ENCODE peak calls at places on chromosomes 11 and 22, in ten cellular contexts. B is mucosa of gallbladder; A is lower leg skin; W is T-cell; U is ACHN; T is psoas muscle; D is cardiac muscle cell; N is iris pigment epithelial cell; Q is stimulated activated CD4-positive, alpha-beta T cell treated with anti-CD3 and anti-CD28 coated beads, Interleukin-2, amount 100 ng/mL, for 24 hours; F is activated CD4-positive, alpha-beta memory T cell treated with anti-CD3 and anti-CD28 coated beads, Interleukin-2, amount 10 ng/mL, durations not matched to agents 7 days and 5 days. J is an unnamed sample.

GRCh38 chr11:83241291-83241946 is 44.7 kb downstream of the CCDC90B start:
- DNase-seq in B (peak; percentile 80), A (no peak), W (no peak), U (peak; percentile 70), T (no peak), D (peak; percentile 77), N (peak; percentile 76), Q (peak; percentile 21), F (peak; percentile 22), J (no peak)

GRCh38 chr11:62555464-62556092 is 9.0 kb upstream of the AHNAK start:
- DNase-seq in B (no peak), A (peak; percentile 85), W (peak; percentile 78), U (peak; percentile 17), T (no peak), D (peak; percentile 20), N (peak; percentile 48), Q (peak; percentile 49), F (peak; percentile 74), J (peak; percentile 93)

GRCh38 chr11:123186291-123186690 is 8.8 kb downstream of the CLMP start:
- DNase-seq in B (no peak), A (no peak), W (no peak), U (peak; percentile 38), T (no peak), D (no peak), N (no peak), Q (no peak), F (no peak), J (no peak)

GRCh38 chr11:14643697-14644395 is at the start of gene PDE3B:
- DNase-seq in B (peak; percentile 71), A (peak; percentile 91), W (peak; percentile 67), U (peak; percentile 19), T (peak; percentile 68), D (peak; percentile 91), N (peak; percentile 42), Q (peak; percentile 83), F (peak; percentile 85), J (peak; percentile 55)

GRCh38 chr11:36075053-36075452 is 131.2 kb downstream of the LDLRAD3 start:
- DNase-seq in B (no peak), A (no peak), W (no peak), U (no peak), T (no peak), D (no peak), N (peak; percentile 98), Q (no peak), F (no peak), J (no peak)

GRCh38 chr11:66891849-66892660 is 35.2 kb downstream of the LRFN4 start:
- DNase-seq in B (peak; percentile 76), A (no peak), W (no peak), U (peak; percentile 82), T (peak; percentile 61), D (no peak), N (peak; percentile 97), Q (peak; percentile 64), F (peak; percentile 70), J (no peak)

GRCh38 chr11:17979770-17980371 is 33.0 kb downstream of the SERGEF start:
- DNase-seq in B (peak; percentile 14), A (no peak), W (no peak), U (peak; percentile 18), T (no peak), D (peak; percentile 58), N (no peak), Q (peak; percentile 9), F (peak; percentile 24), J (peak; percentile 20)

GRCh38 chr22:49685686-49686085 is 142.0 kb downstream of the BRD1 start:
- DNase-seq in B (no peak), A (peak; percentile 25), W (no peak), U (no peak), T (no peak), D (no peak), N (no peak), Q (no peak), F (no peak), J (no peak)

GRCh38 chr11:113862430-113862829 is 12.9 kb downstream of the USP28 start:
- DNase-seq in B (no peak), A (no peak), W (no peak), U (no peak), T (no peak), D (no peak), N (peak; percentile 89), Q (no peak), F (no peak), J (no peak)

GRCh38 chr11:46309669-46310288 is 32.3 kb downstream of the CREB3L1 start:
- DNase-seq in B (no peak), A (no peak), W (no peak), U (no peak), T (no peak), D (no peak), N (no peak), Q (no peak), F (no peak), J (no peak)

GRCh38 chr22:42520663-42521546 is 1.3 kb upstream of the RRP7A start:
- DNase-seq in B (no peak), A (no peak), W (no peak), U (no peak), T (no peak), D (no peak), N (no peak), Q (no peak), F (no peak), J (no peak)

GRCh38 chr11:55826919-55827318 is at the start of gene OR5L2:
- DNase-seq in B (no peak), A (no peak), W (no peak), U (no peak), T (no peak), D (no peak), N (no peak), Q (no peak), F (no peak), J (no peak)

GRCh38 chr11:65148657-65149056 is 14.3 kb upstream of the SYVN1 start:
- DNase-seq in B (no peak), A (no peak), W (no peak), U (no peak), T (no peak), D (no peak), N (no peak), Q (no peak), F (no peak), J (no peak)

GRCh38 chr22:32548039-32548438 is 73.4 kb downstream of the FBXO7 start:
- DNase-seq in B (no peak), A (peak; percentile 42), W (no peak), U (no peak), T (no peak), D (no peak), N (no peak), Q (no peak), F (no peak), J (no peak)

GRCh38 chr11:93225642-93226041 is 27.9 kb upstream of the SLC36A4 start:
- DNase-seq in B (no peak), A (no peak), W (no peak), U (peak; percentile 17), T (no peak), D (no peak), N (peak; percentile 35), Q (no peak), F (no peak), J (peak; percentile 7)

GRCh38 chr22:22450343-22450839 is 58.2 kb downstream of the ZNF280B start:
- DNase-seq in B (peak; percentile 40), A (no peak), W (no peak), U (no peak), T (no peak), D (no peak), N (no peak), Q (no peak), F (no peak), J (peak; percentile 82)

GRCh38 chr11:28346721-28347120 is 238.5 kb downstream of the METTL15 start:
- DNase-seq in B (no peak), A (no peak), W (no peak), U (no peak), T (no peak), D (no peak), N (peak; percentile 36), Q (no peak), F (no peak), J (no peak)

GRCh38 chr11:116657842-116658825 is 114.7 kb downstream of the BUD13 start:
- DNase-seq in B (no peak), A (peak; percentile 49), W (no peak), U (no peak), T (no peak), D (no peak), N (no peak), Q (no peak), F (no peak), J (no peak)

GRCh38 chr11:73001615-73002014 is 140.5 kb downstream of the FCHSD2 start:
- DNase-seq in B (peak; percentile 80), A (no peak), W (no peak), U (peak; percentile 34), T (no peak), D (peak; percentile 66), N (no peak), Q (no peak), F (no peak), J (no peak)

GRCh38 chr11:128942807-128943430 is at the start of gene TP53AIP1:
- DNase-seq in B (no peak), A (no peak), W (no peak), U (no peak), T (no peak), D (no peak), N (no peak), Q (no peak), F (no peak), J (no peak)

GRCh38 chr22:36737776-36738175 is 34.2 kb upstream of the CACNG2 start:
- DNase-seq in B (no peak), A (peak; percentile 88), W (no peak), U (no peak), T (peak; percentile 36), D (no peak), N (no peak), Q (no peak), F (no peak), J (no peak)

GRCh38 chr11:68270334-68271022 is 1.3 kb downstream of the C11orf24 start:
- DNase-seq in B (no peak), A (peak; percentile 68), W (no peak), U (no peak), T (no peak), D (no peak), N (no peak), Q (no peak), F (no peak), J (no peak)

GRCh38 chr11:113351490-113351889 is 36.1 kb upstream of the ANKK1 start:
- DNase-seq in B (no peak), A (no peak), W (no peak), U (no peak), T (no peak), D (no peak), N (no peak), Q (no peak), F (no peak), J (no peak)

GRCh38 chr22:28019360-28019759 is 100.3 kb upstream of the PITPNB start:
- DNase-seq in B (no peak), A (peak; percentile 82), W (no peak), U (peak; percentile 72), T (peak; percentile 78), D (no peak), N (no peak), Q (no peak), F (no peak), J (no peak)

GRCh38 chr22:45478108-45478771 is 24.4 kb upstream of the FBLN1 start:
- DNase-seq in B (no peak), A (no peak), W (no peak), U (no peak), T (no peak), D (no peak), N (peak; percentile 90), Q (no peak), F (no peak), J (no peak)

GRCh38 chr22:39820266-39820665 is 73.3 kb downstream of the ENTHD1 start:
- DNase-seq in B (no peak), A (no peak), W (no peak), U (peak; percentile 55), T (no peak), D (no peak), N (peak; percentile 71), Q (no peak), F (no peak), J (no peak)

GRCh38 chr11:64853709-64854108 is 9.3 kb upstream of the CDC42BPG start:
- DNase-seq in B (no peak), A (no peak), W (peak; percentile 44), U (no peak), T (no peak), D (no peak), N (no peak), Q (no peak), F (no peak), J (peak; percentile 71)

GRCh38 chr11:79077684-79078379 is 363.0 kb downstream of the TENM4 start:
- DNase-seq in B (no peak), A (no peak), W (no peak), U (no peak), T (no peak), D (no peak), N (no peak), Q (no peak), F (no peak), J (no peak)

J was measured in naive B cell.